ENCODE peak calls at places on chromosomes 7 and 10, in eight cellular contexts. V, Q, M, W, N, I, J and A are unnamed samples.

GRCh38 chr7:2967238-2967637 is 76.4 kb downstream of the CARD11 start:
- DNase-seq in V (no peak), Q (no peak), M (peak; percentile 8), W (no peak), N (no peak), I (no peak), J (no peak), A (no peak)

GRCh38 chr10:8817303-8817702 is 762.8 kb downstream of the GATA3 start:
- DNase-seq in V (no peak), Q (no peak), M (no peak), W (no peak), N (no peak), I (no peak), J (no peak), A (no peak)

GRCh38 chr7:80284848-80285247 is 150.2 kb downstream of the GNAI1 start:
- DNase-seq in V (no peak), Q (no peak), M (no peak), W (no peak), N (no peak), I (no peak), J (no peak), A (no peak)

GRCh38 chr10:43078175-43078985 is 1.5 kb downstream of the RET start:
- DNase-seq in V (no peak), Q (no peak), M (no peak), W (no peak), N (no peak), I (peak; percentile 37), J (no peak), A (no peak)

GRCh38 chr7:149669121-149669818 is 104.1 kb downstream of the ZNF467 start:
- DNase-seq in V (peak; percentile 64), Q (no peak), M (no peak), W (no peak), N (peak; percentile 13), I (no peak), J (no peak), A (no peak)

GRCh38 chr7:116500071-116500853 is 724 bp downstream of the CAV2 start:
- DNase-seq in V (no peak), Q (no peak), M (peak; percentile 29), W (peak; percentile 26), N (no peak), I (peak; percentile 32), J (peak; percentile 83), A (no peak)

GRCh38 chr10:50421026-50421719 is 169.9 kb upstream of the ASAH2 start:
- DNase-seq in V (no peak), Q (no peak), M (peak; percentile 41), W (peak; percentile 42), N (no peak), I (peak; percentile 61), J (peak; percentile 75), A (peak; percentile 52)

GRCh38 chr10:65805993-65806392 is 1119.8 kb upstream of the LRRTM3 start:
- DNase-seq in V (no peak), Q (no peak), M (no peak), W (no peak), N (no peak), I (no peak), J (no peak), A (no peak)

GRCh38 chr10:28130267-28130666 is 131.4 kb upstream of the ODAD2 start:
- DNase-seq in V (no peak), Q (no peak), M (no peak), W (no peak), N (peak; percentile 83), I (no peak), J (no peak), A (no peak)

GRCh38 chr10:13815766-13816165 is 229.0 kb downstream of the PRPF18 start:
- DNase-seq in V (no peak), Q (no peak), M (no peak), W (no peak), N (no peak), I (no peak), J (no peak), A (no peak)